ENCODE peak calls at places on chromosomes 7 and 10, in seven cellular contexts. R is fibroblast of gingiva; Y is ELR; I is NCI-H1105 treated with DMSO at 0.1 percent for 48 hours; V is BJ; C is stimulated activated CD8-positive, alpha-beta memory T cell treated with anti-CD3 and anti-CD28 coated beads, Interleukin-2, amount 100 ng/mL, for 1 hour; E is kidney. B is an unnamed sample.

GRCh38 chr7:70580161-70580560 is 551.8 kb upstream of the GALNT17 start:
- DNase-seq in E (no peak), C (no peak), V (no peak), R (no peak), Y (no peak), I (no peak), B (no peak)

GRCh38 chr7:14747701-14748100 is 154.8 kb downstream of the DGKB start:
- DNase-seq in Y (no peak), I (peak), C (no peak), E (no peak), R (no peak), V (no peak), B (peak)

GRCh38 chr10:25556457-25556856 is 377.6 kb upstream of the MYO3A start:
- DNase-seq in C (no peak), I (no peak), Y (peak), R (no peak), V (no peak), E (no peak), B (peak)

GRCh38 chr10:89118091-89118490 is 89.0 kb downstream of the CH25H start:
- DNase-seq in Y (peak), C (no peak), E (no peak), V (no peak), R (peak), I (peak), B (no peak)

GRCh38 chr7:49635800-49636199 is 137.6 kb upstream of the VWC2 start:
- DNase-seq in V (no peak), R (no peak), Y (no peak), I (no peak), E (no peak), C (no peak), B (no peak)

GRCh38 chr10:70903262-70903921 is 15.0 kb upstream of the PCBD1 start:
- DNase-seq in E (peak), V (no peak), R (peak), I (peak), Y (peak), C (no peak), B (peak)

GRCh38 chr7:122515404-122515803 is 183.5 kb downstream of the RNF133 start:
- DNase-seq in Y (no peak), E (no peak), C (no peak), R (no peak), V (no peak), I (no peak), B (no peak)

GRCh38 chr7:102306916-102307677 is 20.4 kb downstream of the SH2B2 start:
- DNase-seq in E (peak), I (no peak), V (no peak), R (peak), Y (peak), C (no peak), B (no peak)